ENCODE peak calls at places on chromosomes 13 and 19, in nine cellular contexts. One of them, this sample, is unnamed.

GRCh38 chr19:13957107-13957506 is 4.8 kb downstream of the DCAF15 start:
- DNase-seq in K562: no peak
- DNase-seq in endothelial cell of umbilical vein: no peak
- DNase-seq in colonic mucosa: no peak
- DNase-seq in ovary: no peak
- DNase-seq in psoas muscle: peak; percentile 83
- DNase-seq in MM.1S: no peak
- DNase-seq in aorta: no peak
- DNase-seq in SK-N-SH: no peak
- DNase-seq in this sample: no peak

GRCh38 chr19:12784871-12785430 is 6.3 kb upstream of the JUNB start:
- DNase-seq in psoas muscle: no peak
- DNase-seq in endothelial cell of umbilical vein: no peak
- DNase-seq in K562: no peak
- DNase-seq in colonic mucosa: no peak
- DNase-seq in SK-N-SH: peak; percentile 49
- DNase-seq in aorta: no peak
- DNase-seq in ovary: no peak
- DNase-seq in MM.1S: no peak
- DNase-seq in this sample: no peak

GRCh38 chr19:31555634-31556215 is 206.5 kb upstream of the TSHZ3 start:
- DNase-seq in psoas muscle: no peak
- DNase-seq in endothelial cell of umbilical vein: no peak
- DNase-seq in colonic mucosa: no peak
- DNase-seq in MM.1S: no peak
- DNase-seq in K562: no peak
- DNase-seq in ovary: no peak
- DNase-seq in SK-N-SH: peak; percentile 31
- DNase-seq in aorta: no peak
- DNase-seq in this sample: no peak

GRCh38 chr19:27890696-27891095 is 1322.3 kb downstream of the UQCRFS1 start:
- DNase-seq in psoas muscle: no peak
- DNase-seq in colonic mucosa: no peak
- DNase-seq in K562: no peak
- DNase-seq in SK-N-SH: no peak
- DNase-seq in MM.1S: no peak
- DNase-seq in aorta: no peak
- DNase-seq in endothelial cell of umbilical vein: no peak
- DNase-seq in ovary: no peak
- DNase-seq in this sample: no peak

GRCh38 chr13:100789481-100789880 is 114.9 kb upstream of the TMTC4 start:
- DNase-seq in psoas muscle: no peak
- DNase-seq in K562: no peak
- DNase-seq in ovary: no peak
- DNase-seq in endothelial cell of umbilical vein: peak; percentile 5
- DNase-seq in colonic mucosa: no peak
- DNase-seq in MM.1S: peak; percentile 45
- DNase-seq in aorta: no peak
- DNase-seq in SK-N-SH: no peak
- DNase-seq in this sample: no peak

GRCh38 chr19:43618921-43619261 is 538 bp downstream of the ZNF428 start:
- DNase-seq in psoas muscle: no peak
- DNase-seq in ovary: no peak
- DNase-seq in MM.1S: peak; percentile 61
- DNase-seq in endothelial cell of umbilical vein: peak; percentile 74
- DNase-seq in K562: peak; percentile 61
- DNase-seq in colonic mucosa: peak; percentile 65
- DNase-seq in aorta: no peak
- DNase-seq in SK-N-SH: peak; percentile 82
- DNase-seq in this sample: peak; percentile 85

GRCh38 chr13:27211771-27212364 is 39.5 kb upstream of the RPL21 start:
- DNase-seq in MM.1S: no peak
- DNase-seq in ovary: no peak
- DNase-seq in endothelial cell of umbilical vein: no peak
- DNase-seq in aorta: no peak
- DNase-seq in SK-N-SH: no peak
- DNase-seq in psoas muscle: no peak
- DNase-seq in colonic mucosa: no peak
- DNase-seq in K562: no peak
- DNase-seq in this sample: no peak

GRCh38 chr13:33323766-33324525 is 38.4 kb upstream of the STARD13 start:
- DNase-seq in psoas muscle: no peak
- DNase-seq in ovary: no peak
- DNase-seq in MM.1S: no peak
- DNase-seq in aorta: no peak
- DNase-seq in SK-N-SH: no peak
- DNase-seq in K562: no peak
- DNase-seq in endothelial cell of umbilical vein: no peak
- DNase-seq in colonic mucosa: no peak
- DNase-seq in this sample: no peak

DNA sequence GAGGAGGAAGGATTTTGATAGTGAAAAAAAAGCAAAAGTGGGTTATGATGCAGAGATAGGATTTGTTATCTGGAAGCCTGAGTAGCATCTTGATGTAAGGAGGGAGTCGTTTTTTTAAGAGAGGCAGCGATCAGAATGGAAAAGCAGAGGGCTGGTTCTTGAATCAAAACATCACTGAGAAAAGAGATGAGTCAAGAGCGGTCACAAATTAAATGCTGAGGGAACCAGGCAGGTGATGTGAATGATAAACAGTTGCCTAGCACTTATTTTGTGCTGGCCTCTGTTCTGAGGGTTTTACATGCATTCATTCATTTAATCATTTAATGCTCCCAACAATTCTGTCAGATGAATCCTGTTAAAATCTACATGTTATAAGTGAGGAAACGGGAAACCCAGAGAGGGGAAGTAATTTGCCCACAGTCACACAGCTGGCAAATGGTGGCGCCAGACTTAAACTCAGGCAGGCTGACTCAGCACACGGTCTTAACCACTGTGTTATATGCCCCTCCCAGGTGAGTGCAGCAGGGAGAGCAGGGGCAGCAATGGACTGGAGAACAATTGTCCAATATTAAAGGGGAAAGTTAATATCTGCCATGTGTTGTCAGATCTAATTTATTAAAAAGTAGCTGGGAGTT is 21.4 kb downstream of the SIGLECL1 start:
- DNase-seq in aorta: peak; percentile 54
- DNase-seq in SK-N-SH: no peak
- DNase-seq in MM.1S: no peak
- DNase-seq in psoas muscle: no peak
- DNase-seq in colonic mucosa: no peak
- DNase-seq in K562: no peak
- DNase-seq in endothelial cell of umbilical vein: no peak
- DNase-seq in ovary: no peak
- DNase-seq in this sample: no peak
- H3K27me3 ChIP-seq in aorta: no peaks in the 10 kb centered on the region
- H3K27me3 ChIP-seq in SK-N-SH: peaks cover 38% of the 10 kb centered on the region
- H3K27me3 ChIP-seq in MM.1S: no peaks in the 10 kb centered on the region
- H3K27me3 ChIP-seq in psoas muscle: no peaks in the 10 kb centered on the region
- H3K27me3 ChIP-seq in colonic mucosa: no peaks in the 10 kb centered on the region
- H3K27me3 ChIP-seq in K562: peaks cover 9% of the 10 kb centered on the region
- H3K27me3 ChIP-seq in endothelial cell of umbilical vein: no peaks in the 10 kb centered on the region
- H3K27me3 ChIP-seq in ovary: no peaks in the 10 kb centered on the region
- H3K27me3 ChIP-seq in this sample: no peaks in the 10 kb centered on the region

DNA sequence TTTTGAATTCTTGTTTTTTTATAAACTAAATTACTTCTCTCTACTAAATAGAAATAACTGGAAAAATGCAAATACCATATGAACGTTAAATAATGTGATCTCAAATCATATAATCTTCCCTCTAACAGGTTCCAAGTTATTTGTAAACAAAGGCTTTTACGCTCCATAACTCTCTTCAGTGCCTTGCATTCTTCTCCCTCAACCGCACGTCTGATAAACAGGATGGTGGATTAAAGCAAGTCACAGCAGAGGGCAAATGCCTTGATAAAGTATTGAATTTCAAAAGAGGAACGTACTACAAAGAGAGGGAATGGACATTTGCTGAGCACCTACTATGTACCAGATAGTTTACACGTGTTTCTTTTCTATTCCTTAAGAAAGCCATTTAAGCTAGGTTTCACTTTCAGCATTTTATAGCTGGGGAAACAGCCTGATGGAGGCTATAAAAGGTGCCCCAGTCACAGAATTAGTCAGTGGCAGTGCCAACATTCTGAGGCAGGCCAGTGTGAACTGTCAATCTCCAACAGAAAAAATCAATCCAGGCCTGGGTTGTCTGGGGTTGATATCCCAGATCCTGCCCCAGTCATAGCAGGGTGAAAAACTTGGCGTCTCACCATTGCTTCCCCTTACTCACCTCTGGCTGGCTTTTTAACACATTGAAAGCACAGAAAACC is 15.8 kb downstream of the MRPS31 start:
- DNase-seq in psoas muscle: no peak
- DNase-seq in K562: no peak
- DNase-seq in aorta: no peak
- DNase-seq in MM.1S: no peak
- DNase-seq in colonic mucosa: peak; percentile 45
- DNase-seq in endothelial cell of umbilical vein: no peak
- DNase-seq in ovary: no peak
- DNase-seq in SK-N-SH: no peak
- DNase-seq in this sample: no peak
- H3K36me3 ChIP-seq in psoas muscle: peaks cover 3% of the 10 kb centered on the region
- H3K36me3 ChIP-seq in K562: peaks cover 44% of the 10 kb centered on the region
- H3K36me3 ChIP-seq in aorta: no peaks in the 10 kb centered on the region
- H3K36me3 ChIP-seq in MM.1S: no peaks in the 10 kb centered on the region
- H3K36me3 ChIP-seq in colonic mucosa: peaks cover 9% of the 10 kb centered on the region
- H3K36me3 ChIP-seq in endothelial cell of umbilical vein: peaks cover 4% of the 10 kb centered on the region
- H3K36me3 ChIP-seq in ovary: no peaks in the 10 kb centered on the region
- H3K36me3 ChIP-seq in SK-N-SH: peaks cover 51% of the 10 kb centered on the region
- H3K36me3 ChIP-seq in this sample: peaks cover 41% of the 10 kb centered on the region

GRCh38 chr19:50644315-50644915 is 4.7 kb upstream of the SYT3 start:
- DNase-seq in SK-N-SH: no peak
- DNase-seq in colonic mucosa: no peak
- DNase-seq in aorta: no peak
- DNase-seq in endothelial cell of umbilical vein: no peak
- DNase-seq in K562: no peak
- DNase-seq in psoas muscle: no peak
- DNase-seq in ovary: no peak
- DNase-seq in MM.1S: no peak
- DNase-seq in this sample: no peak

GRCh38 chr19:50636317-50637085 is 3.2 kb downstream of the SYT3 start:
- DNase-seq in MM.1S: no peak
- DNase-seq in ovary: no peak
- DNase-seq in psoas muscle: no peak
- DNase-seq in endothelial cell of umbilical vein: no peak
- DNase-seq in colonic mucosa: no peak
- DNase-seq in K562: no peak
- DNase-seq in aorta: no peak
- DNase-seq in SK-N-SH: no peak
- DNase-seq in this sample: no peak

GRCh38 chr19:50638576-50638975 is 1.1 kb downstream of the SYT3 start:
- DNase-seq in ovary: no peak
- DNase-seq in aorta: no peak
- DNase-seq in SK-N-SH: no peak
- DNase-seq in MM.1S: no peak
- DNase-seq in endothelial cell of umbilical vein: no peak
- DNase-seq in K562: no peak
- DNase-seq in colonic mucosa: no peak
- DNase-seq in psoas muscle: no peak
- DNase-seq in this sample: no peak

GRCh38 chr19:50640368-50640767 is 687 bp upstream of the SYT3 start:
- DNase-seq in SK-N-SH: no peak
- DNase-seq in colonic mucosa: no peak
- DNase-seq in ovary: no peak
- DNase-seq in psoas muscle: no peak
- DNase-seq in endothelial cell of umbilical vein: no peak
- DNase-seq in K562: no peak
- DNase-seq in aorta: no peak
- DNase-seq in MM.1S: no peak
- DNase-seq in this sample: no peak

DNA sequence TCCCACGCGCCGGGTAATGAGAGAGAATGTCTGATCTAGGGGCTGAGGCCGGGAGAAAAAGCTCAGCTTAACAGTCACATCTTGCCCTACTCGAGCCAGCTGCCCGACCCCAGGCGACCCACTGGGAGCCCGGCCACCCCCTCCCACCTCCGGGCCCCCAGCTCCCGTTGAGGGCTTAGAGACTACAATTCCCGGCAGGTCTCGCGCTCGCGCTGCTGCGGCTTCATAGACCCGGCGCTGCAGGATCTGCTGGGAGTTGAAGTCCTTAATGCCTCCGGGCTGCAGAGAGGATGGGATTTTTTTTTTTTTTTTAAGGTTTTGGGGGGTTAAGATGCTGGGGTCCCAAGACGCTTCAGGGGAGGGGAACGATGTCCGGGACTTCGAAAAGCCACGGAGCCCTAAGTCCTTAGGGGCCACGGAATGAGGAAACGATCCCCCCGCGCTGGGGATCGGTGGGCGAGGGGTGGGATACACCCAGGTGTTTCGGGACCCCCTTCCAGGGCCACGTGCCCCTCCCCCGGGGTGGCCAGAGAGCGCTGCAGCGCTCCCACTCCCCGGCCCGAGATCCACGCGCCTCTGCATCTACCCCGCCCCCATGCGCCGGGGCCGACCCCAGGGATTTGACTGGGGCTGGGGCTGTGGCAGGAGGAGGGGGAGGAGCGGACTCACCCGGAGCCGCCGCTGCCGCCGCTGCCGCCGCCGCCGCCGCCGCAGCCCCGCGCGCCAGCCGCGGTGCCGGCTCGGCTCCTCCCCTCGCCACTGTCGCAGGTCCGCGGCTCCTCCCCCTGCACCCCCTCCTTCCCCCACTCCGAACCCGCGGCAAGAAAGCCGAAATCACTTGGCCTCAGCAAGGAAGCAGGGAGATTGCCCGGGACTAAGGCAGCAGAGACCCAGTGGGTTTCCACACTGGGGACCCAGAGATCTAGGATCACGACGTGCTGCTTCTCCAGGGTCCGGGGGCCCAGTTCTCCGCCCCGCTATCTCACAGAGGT is at the start of gene SYT3:
- DNase-seq in aorta: no peak
- DNase-seq in K562: peak; percentile 90
- DNase-seq in endothelial cell of umbilical vein: no peak
- DNase-seq in psoas muscle: no peak
- DNase-seq in ovary: no peak
- DNase-seq in MM.1S: peak; percentile 8
- DNase-seq in SK-N-SH: peak; percentile 95
- DNase-seq in colonic mucosa: no peak
- DNase-seq in this sample: peak; percentile 64
- H3K27me3 ChIP-seq in aorta: no peaks in the 10 kb centered on the region
- H3K27me3 ChIP-seq in K562: peaks cover 11% of the 10 kb centered on the region
- H3K27me3 ChIP-seq in endothelial cell of umbilical vein: peaks cover 22% of the 10 kb centered on the region
- H3K27me3 ChIP-seq in psoas muscle: no peaks in the 10 kb centered on the region
- H3K27me3 ChIP-seq in ovary: no peaks in the 10 kb centered on the region
- H3K27me3 ChIP-seq in MM.1S: peaks cover 49% of the 10 kb centered on the region
- H3K27me3 ChIP-seq in SK-N-SH: peaks cover 12% of the 10 kb centered on the region
- H3K27me3 ChIP-seq in colonic mucosa: peaks cover 28% of the 10 kb centered on the region
- H3K27me3 ChIP-seq in this sample: peaks cover 13% of the 10 kb centered on the region

DNA sequence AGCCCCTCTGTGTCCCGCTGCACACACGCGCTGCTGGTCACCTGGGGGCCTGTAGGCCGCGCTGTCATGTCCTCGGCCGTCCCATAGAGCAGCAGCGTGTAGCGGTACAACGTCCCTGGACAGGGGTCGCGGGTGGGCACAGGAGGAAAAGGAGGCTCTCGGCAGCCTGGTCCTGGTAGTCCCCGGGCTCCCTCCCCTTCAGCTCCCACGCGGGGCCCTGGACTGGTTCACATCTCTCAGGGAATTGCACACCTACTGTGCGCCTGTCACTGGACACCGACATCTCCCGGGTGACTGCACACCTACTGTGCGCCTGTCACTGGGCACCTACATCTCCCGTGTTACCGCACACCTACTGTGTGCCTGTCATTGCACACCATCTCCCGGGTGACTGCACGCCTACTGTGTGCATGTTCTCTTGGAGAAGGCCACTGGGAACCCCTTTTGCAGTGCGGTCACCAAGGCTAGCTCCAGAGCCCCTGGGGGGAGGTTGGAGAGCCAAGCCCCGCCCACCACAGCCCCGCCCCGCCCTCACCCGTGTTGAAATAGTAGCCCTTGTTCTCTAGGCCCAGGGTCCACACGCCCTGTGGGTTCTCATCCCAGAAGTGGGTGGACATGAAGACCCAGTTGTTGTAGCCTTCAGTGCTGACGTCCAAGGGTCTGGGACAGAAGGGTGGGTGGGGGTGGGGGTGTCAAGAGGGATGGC is 3.5 kb upstream of the C19orf25 start:
- DNase-seq in aorta: no peak
- DNase-seq in colonic mucosa: no peak
- DNase-seq in SK-N-SH: peak; percentile 51
- DNase-seq in K562: peak; percentile 52
- DNase-seq in MM.1S: no peak
- DNase-seq in psoas muscle: peak; percentile 44
- DNase-seq in endothelial cell of umbilical vein: no peak
- DNase-seq in ovary: peak; percentile 25
- DNase-seq in this sample: no peak
- H3K36me3 ChIP-seq in aorta: no peaks in the 10 kb centered on the region
- H3K36me3 ChIP-seq in colonic mucosa: no peaks in the 10 kb centered on the region
- H3K36me3 ChIP-seq in SK-N-SH: no peaks in the 10 kb centered on the region
- H3K36me3 ChIP-seq in K562: peaks cover under 1% of the 10 kb centered on the region
- H3K36me3 ChIP-seq in MM.1S: no peaks in the 10 kb centered on the region
- H3K36me3 ChIP-seq in psoas muscle: no peaks in the 10 kb centered on the region
- H3K36me3 ChIP-seq in endothelial cell of umbilical vein: no peaks in the 10 kb centered on the region
- H3K36me3 ChIP-seq in ovary: no peaks in the 10 kb centered on the region
- H3K36me3 ChIP-seq in this sample: peaks cover 3% of the 10 kb centered on the region

This sample was measured in HAP-1.